ENCODE peak calls at places on chromosomes 3 and 15, in four cellular contexts. One of them, this sample, is unnamed.
A peak's percentile ranks its signal among the peaks of the same experiment; 100 is the strongest.

GRCh38 chr3:49899815-49900214 is 3.9 kb downstream of the MST1R start:
- DNase-seq in transverse colon: no peak
- DNase-seq in SK-N-SH: peak; percentile 58
- DNase-seq in heart right ventricle: no peak
- DNase-seq in this sample: no peak

GRCh38 chr3:123637131-123637530 is 52.3 kb upstream of the HACD2 start:
- DNase-seq in transverse colon: no peak
- DNase-seq in heart right ventricle: no peak
- DNase-seq in SK-N-SH: no peak
- DNase-seq in this sample: no peak

GRCh38 chr3:157113832-157114505 is 46.0 kb downstream of the CCNL1 start:
- DNase-seq in SK-N-SH: no peak
- DNase-seq in transverse colon: no peak
- DNase-seq in heart right ventricle: no peak
- DNase-seq in this sample: no peak

GRCh38 chr3:30924763-30925162 is 30.3 kb upstream of the GADL1 start:
- DNase-seq in heart right ventricle: no peak
- DNase-seq in transverse colon: no peak
- DNase-seq in SK-N-SH: no peak
- DNase-seq in this sample: no peak

GRCh38 chr3:57227204-57227929 is at the start of gene APPL1:
- DNase-seq in heart right ventricle: peak; percentile 93
- DNase-seq in SK-N-SH: peak; percentile 100
- DNase-seq in transverse colon: peak; percentile 95
- DNase-seq in this sample: peak; percentile 74

GRCh38 chr15:77457619-77458265 is 37.1 kb downstream of the HMG20A start:
- DNase-seq in heart right ventricle: no peak
- DNase-seq in SK-N-SH: no peak
- DNase-seq in transverse colon: no peak
- DNase-seq in this sample: no peak

GRCh38 chr3:72474775-72475174 is 373.5 kb downstream of the SHQ1 start:
- DNase-seq in heart right ventricle: no peak
- DNase-seq in SK-N-SH: no peak
- DNase-seq in transverse colon: no peak
- DNase-seq in this sample: no peak

GRCh38 chr3:100590114-100590839 is 19.1 kb upstream of the ADGRG7 start:
- DNase-seq in SK-N-SH: peak; percentile 68
- DNase-seq in heart right ventricle: peak; percentile 58
- DNase-seq in transverse colon: peak; percentile 64
- DNase-seq in this sample: no peak

GRCh38 chr3:66115858-66116654 is 77.3 kb upstream of the MAGI1 start:
- DNase-seq in heart right ventricle: peak; percentile 71
- DNase-seq in transverse colon: no peak
- DNase-seq in SK-N-SH: peak; percentile 19
- DNase-seq in this sample: peak; percentile 21

GRCh38 chr3:34377961-34378360 is 579.5 kb downstream of the PDCD6IP start:
- DNase-seq in heart right ventricle: no peak
- DNase-seq in SK-N-SH: no peak
- DNase-seq in transverse colon: peak; percentile 77
- DNase-seq in this sample: no peak

GRCh38 chr3:21752749-21753347 is 1.8 kb upstream of the ZNF385D start:
- DNase-seq in SK-N-SH: peak; percentile 60
- DNase-seq in transverse colon: no peak
- DNase-seq in heart right ventricle: peak; percentile 54
- DNase-seq in this sample: no peak

GRCh38 chr3:11509175-11510000 is 134.3 kb downstream of the VGLL4 start:
- DNase-seq in heart right ventricle: peak; percentile 68
- DNase-seq in SK-N-SH: peak; percentile 81
- DNase-seq in transverse colon: peak; percentile 63
- DNase-seq in this sample: peak; percentile 55

GRCh38 chr15:35289029-35289617 is 204.0 kb upstream of the NANOGP8 start:
- DNase-seq in SK-N-SH: peak; percentile 58
- DNase-seq in heart right ventricle: peak; percentile 20
- DNase-seq in transverse colon: no peak
- DNase-seq in this sample: no peak

GRCh38 chr3:151769175-151769574 is 35.4 kb downstream of the AADACL2 start:
- DNase-seq in transverse colon: no peak
- DNase-seq in SK-N-SH: no peak
- DNase-seq in heart right ventricle: no peak
- DNase-seq in this sample: no peak

GRCh38 chr3:21750291-21750690 is 719 bp downstream of the ZNF385D start:
- DNase-seq in heart right ventricle: no peak
- DNase-seq in SK-N-SH: no peak
- DNase-seq in transverse colon: no peak
- DNase-seq in this sample: no peak

GRCh38 chr3:128663151-128663550 is 12.5 kb upstream of the RPN1 start:
- DNase-seq in transverse colon: no peak
- DNase-seq in SK-N-SH: no peak
- DNase-seq in heart right ventricle: no peak
- DNase-seq in this sample: no peak

GRCh38 chr3:11591401-11592266 is 52.1 kb downstream of the VGLL4 start:
- DNase-seq in heart right ventricle: peak; percentile 65
- DNase-seq in transverse colon: no peak
- DNase-seq in SK-N-SH: no peak
- DNase-seq in this sample: no peak

GRCh38 chr3:54366839-54367238 is 244.5 kb downstream of the CACNA2D3 start:
- DNase-seq in heart right ventricle: no peak
- DNase-seq in SK-N-SH: no peak
- DNase-seq in transverse colon: peak; percentile 10
- DNase-seq in this sample: no peak

GRCh38 chr3:40546811-40547210 is 22.1 kb downstream of the ZNF621 start:
- DNase-seq in heart right ventricle: no peak
- DNase-seq in transverse colon: no peak
- DNase-seq in SK-N-SH: no peak
- DNase-seq in this sample: no peak

GRCh38 chr3:38725726-38726410 is 76.4 kb upstream of the SCN5A start:
- DNase-seq in SK-N-SH: peak; percentile 27
- DNase-seq in transverse colon: no peak
- DNase-seq in heart right ventricle: peak; percentile 60
- DNase-seq in this sample: no peak

GRCh38 chr3:61650276-61650675 is 88.9 kb downstream of the PTPRG start:
- DNase-seq in transverse colon: peak; percentile 49
- DNase-seq in heart right ventricle: peak; percentile 73
- DNase-seq in SK-N-SH: no peak
- DNase-seq in this sample: no peak

GRCh38 chr3:94524102-94524922 is 461.5 kb downstream of the NSUN3 start:
- DNase-seq in transverse colon: no peak
- DNase-seq in SK-N-SH: no peak
- DNase-seq in heart right ventricle: no peak
- DNase-seq in this sample: no peak

GRCh38 chr15:83644453-83644852 is 9.5 kb upstream of the ADAMTSL3 start:
- DNase-seq in transverse colon: no peak
- DNase-seq in heart right ventricle: no peak
- DNase-seq in SK-N-SH: no peak
- DNase-seq in this sample: no peak

GRCh38 chr15:29693225-29693624 is 129.0 kb downstream of the TJP1 start:
- DNase-seq in heart right ventricle: no peak
- DNase-seq in transverse colon: no peak
- DNase-seq in SK-N-SH: no peak
- DNase-seq in this sample: no peak

GRCh38 chr3:38497026-38497425 is 886 bp downstream of the EXOG start:
- DNase-seq in SK-N-SH: no peak
- DNase-seq in transverse colon: no peak
- DNase-seq in heart right ventricle: no peak
- DNase-seq in this sample: no peak

GRCh38 chr15:58555168-58556027 is 123.6 kb downstream of the LIPC start:
- DNase-seq in SK-N-SH: no peak
- DNase-seq in transverse colon: peak; percentile 25
- DNase-seq in heart right ventricle: no peak
- DNase-seq in this sample: no peak

GRCh38 chr3:105327662-105328337 is 38.9 kb upstream of the ALCAM start:
- DNase-seq in SK-N-SH: no peak
- DNase-seq in transverse colon: no peak
- DNase-seq in heart right ventricle: no peak
- DNase-seq in this sample: no peak

GRCh38 chr15:70799667-70800450 is 36.5 kb upstream of the UACA start:
- DNase-seq in transverse colon: no peak
- DNase-seq in heart right ventricle: peak; percentile 35
- DNase-seq in SK-N-SH: no peak
- DNase-seq in this sample: peak; percentile 76

GRCh38 chr15:26015516-26015915 is 152.4 kb upstream of the ATP10A start:
- DNase-seq in transverse colon: no peak
- DNase-seq in SK-N-SH: no peak
- DNase-seq in heart right ventricle: no peak
- DNase-seq in this sample: no peak

GRCh38 chr3:22045882-22046281 is 294.9 kb upstream of the ZNF385D start:
- DNase-seq in transverse colon: no peak
- DNase-seq in SK-N-SH: no peak
- DNase-seq in heart right ventricle: no peak
- DNase-seq in this sample: no peak

GRCh38 chr15:36491912-36492311 is 87.5 kb upstream of the CDIN1 start:
- DNase-seq in heart right ventricle: no peak
- DNase-seq in SK-N-SH: no peak
- DNase-seq in transverse colon: no peak
- DNase-seq in this sample: no peak

GRCh38 chr3:79517766-79518413 is 249.9 kb downstream of the ROBO1 start:
- DNase-seq in heart right ventricle: no peak
- DNase-seq in SK-N-SH: peak; percentile 29
- DNase-seq in transverse colon: no peak
- DNase-seq in this sample: no peak

GRCh38 chr3:156246939-156247725 is 126.8 kb downstream of the KCNAB1 start:
- DNase-seq in SK-N-SH: no peak
- DNase-seq in heart right ventricle: no peak
- DNase-seq in transverse colon: no peak
- DNase-seq in this sample: no peak

GRCh38 chr15:40593588-40594428 is at the start of gene KNL1:
- DNase-seq in SK-N-SH: peak; percentile 86
- DNase-seq in transverse colon: peak; percentile 94
- DNase-seq in heart right ventricle: peak; percentile 95
- DNase-seq in this sample: peak; percentile 72

GRCh38 chr15:40593130-40593529 is 919 bp upstream of the KNL1 start:
- DNase-seq in transverse colon: no peak
- DNase-seq in SK-N-SH: no peak
- DNase-seq in heart right ventricle: no peak
- DNase-seq in this sample: no peak

GRCh38 chr15:40591310-40591845 is 2.7 kb upstream of the KNL1 start:
- DNase-seq in heart right ventricle: no peak
- DNase-seq in SK-N-SH: no peak
- DNase-seq in transverse colon: no peak
- DNase-seq in this sample: no peak

GRCh38 chr15:40594429-40594836 is 384 bp downstream of the KNL1 start:
- DNase-seq in transverse colon: peak; percentile 64
- DNase-seq in SK-N-SH: peak; percentile 80
- DNase-seq in heart right ventricle: peak; percentile 32
- DNase-seq in this sample: no peak

DNA sequence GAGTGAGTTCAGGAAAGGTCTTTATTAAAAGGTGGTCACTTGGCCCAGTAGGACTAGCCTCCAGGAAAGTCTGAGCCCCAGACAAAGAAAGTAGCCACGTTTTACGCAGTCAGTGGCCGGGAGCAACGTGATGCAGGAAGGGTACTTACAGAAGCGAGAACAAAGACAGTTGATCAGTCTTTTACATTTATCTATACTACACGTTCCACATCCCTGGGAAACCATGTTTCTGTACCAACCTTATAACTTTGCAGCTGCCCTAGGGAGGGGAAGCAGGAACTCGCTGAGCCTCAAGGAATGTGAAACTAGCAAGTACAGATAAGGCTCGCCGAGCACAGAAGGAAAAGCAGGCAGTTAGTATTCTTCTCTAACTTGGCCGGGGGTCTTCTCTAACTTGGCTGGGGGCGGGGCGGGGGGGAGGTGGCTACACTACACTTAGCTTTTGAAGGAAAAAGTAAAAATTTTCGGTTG is 3.4 kb upstream of the KNL1 start:
- DNase-seq in heart right ventricle: no peak
- DNase-seq in transverse colon: no peak
- DNase-seq in SK-N-SH: no peak
- DNase-seq in this sample: no peak
- H3K27ac ChIP-seq in heart right ventricle: no peak overlapping the region
- H3K27ac ChIP-seq in transverse colon: peak overlapping the region; percentile 52
- H3K27ac ChIP-seq in SK-N-SH: no peak overlapping the region
- H3K27ac ChIP-seq in this sample: peak overlapping the region; percentile 22

GRCh38 chr3:16484216-16484615 is 29.3 kb downstream of the RFTN1 start:
- DNase-seq in transverse colon: peak; percentile 42
- DNase-seq in SK-N-SH: no peak
- DNase-seq in heart right ventricle: no peak
- DNase-seq in this sample: no peak
- H3K4me1 ChIP-seq in transverse colon: peaks cover 12% of the 10 kb centered on the region
- H3K4me1 ChIP-seq in SK-N-SH: peaks cover 31% of the 10 kb centered on the region
- H3K4me1 ChIP-seq in heart right ventricle: peaks cover 69% of the 10 kb centered on the region
- H3K4me1 ChIP-seq in this sample: peaks cover 9% of the 10 kb centered on the region

DNA sequence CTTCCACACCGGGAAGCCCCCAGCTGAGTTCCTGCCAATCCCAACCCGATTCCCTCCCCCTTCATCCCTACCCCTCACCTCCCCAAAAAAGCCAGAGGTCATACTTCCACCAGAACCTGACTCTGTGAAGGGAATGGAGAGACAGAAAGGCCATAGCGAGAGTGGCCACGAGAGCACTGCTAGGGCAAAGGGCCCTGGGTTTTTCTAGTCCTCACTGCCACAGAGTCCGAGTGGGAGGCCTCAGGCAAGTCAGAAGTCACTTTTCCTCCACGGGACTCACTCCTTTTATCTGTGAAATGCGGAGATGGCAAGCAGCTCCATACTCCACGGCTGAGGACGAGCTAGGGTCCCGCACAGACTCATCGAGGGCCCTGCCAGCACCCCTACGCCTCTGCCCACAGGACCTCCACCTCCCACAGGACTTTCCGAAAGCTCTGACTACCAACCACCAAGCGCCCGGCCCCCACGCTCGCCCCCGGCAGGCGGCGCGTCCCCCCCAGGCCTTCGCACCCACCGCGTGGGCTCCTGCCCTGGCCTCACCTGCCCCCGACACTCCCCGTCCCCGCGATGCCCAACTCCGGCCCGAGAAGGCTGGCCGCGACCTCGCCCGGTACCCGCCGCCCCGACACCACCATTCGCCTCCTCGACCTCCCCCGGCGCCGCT is 794 bp downstream of the ATP13A3 start:
- DNase-seq in heart right ventricle: peak; percentile 29
- DNase-seq in transverse colon: peak; percentile 50
- DNase-seq in SK-N-SH: no peak
- DNase-seq in this sample: peak; percentile 79
- TF ChIP-seq CTCF in heart right ventricle: peak; percentile 24
- TF ChIP-seq CTCF in transverse colon: peak; percentile 41
- TF ChIP-seq CTCF in SK-N-SH: peak; percentile 33
- TF ChIP-seq CTCF in this sample: peak; percentile 37

GRCh38 chr15:99132122-99132521 is 27.2 kb downstream of the SYNM start:
- DNase-seq in transverse colon: no peak
- DNase-seq in SK-N-SH: no peak
- DNase-seq in heart right ventricle: no peak
- DNase-seq in this sample: no peak
- H3K27ac ChIP-seq in transverse colon: no peak overlapping the region
- H3K27ac ChIP-seq in SK-N-SH: no peak overlapping the region
- H3K27ac ChIP-seq in heart right ventricle: no peak overlapping the region
- H3K27ac ChIP-seq in this sample: no peak overlapping the region

DNA sequence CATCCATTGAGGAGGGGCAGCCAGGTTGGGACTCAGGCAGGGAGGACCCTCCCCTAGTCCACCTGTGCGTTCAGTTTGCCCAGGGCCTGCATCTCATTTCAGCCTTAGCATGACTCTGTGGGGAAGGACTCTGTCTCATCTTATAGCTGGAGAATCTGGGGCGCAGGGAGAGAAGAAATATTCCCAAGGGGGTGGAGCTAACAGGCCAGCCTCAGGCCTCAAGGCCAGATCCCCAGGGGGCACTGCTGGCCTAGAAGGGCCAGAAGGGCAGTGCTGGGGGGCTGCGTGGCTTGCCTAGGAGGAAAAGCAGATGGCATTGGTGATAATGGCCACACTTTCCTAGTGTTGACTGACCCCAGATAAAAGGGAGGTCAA is 10.9 kb downstream of the AMOTL2 start:
- DNase-seq in SK-N-SH: peak; percentile 42
- DNase-seq in transverse colon: no peak
- DNase-seq in heart right ventricle: no peak
- DNase-seq in this sample: no peak
- H3K4me1 ChIP-seq in SK-N-SH: peaks cover 93% of the 10 kb centered on the region
- H3K4me1 ChIP-seq in transverse colon: peaks cover 43% of the 10 kb centered on the region
- H3K4me1 ChIP-seq in heart right ventricle: peaks cover 98% of the 10 kb centered on the region
- H3K4me1 ChIP-seq in this sample: peaks cover 27% of the 10 kb centered on the region

This sample was measured in ascending aorta.